ENCODE peak calls at places on chromosomes 13 and 19, in seven cellular contexts. Z, D, K, R, Y, U and X are unnamed samples.

GRCh38 chr13:23575632-23576031 is 5.4 kb downstream of the TNFRSF19 start:
- DNase-seq in D (no peak), Y (no peak), Z (no peak), R (no peak), K (no peak), U (no peak), X (no peak)

GRCh38 chr19:46426035-46426505 is 2.7 kb downstream of the PNMA8C start:
- DNase-seq in Y (no peak), K (no peak), U (peak; percentile 13), R (peak; percentile 26), Z (no peak), D (no peak), X (no peak)

GRCh38 chr13:40692946-40693345 is 26.5 kb upstream of the FOXO1 start:
- DNase-seq in R (no peak), Z (no peak), K (no peak), D (no peak), U (peak; percentile 13), Y (no peak), X (no peak)

GRCh38 chr19:39007096-39007495 is 25.3 kb downstream of the FBXO27 start:
- DNase-seq in Y (no peak), Z (no peak), R (no peak), K (no peak), U (no peak), D (no peak), X (no peak)

GRCh38 chr19:49338691-49339363 is 3.6 kb downstream of the CD37 start:
- DNase-seq in Y (peak; percentile 16), D (no peak), Z (peak; percentile 93), R (no peak), U (no peak), K (no peak), X (no peak)

GRCh38 chr13:37706041-37706440 is 107.5 kb upstream of the POSTN start:
- DNase-seq in Y (no peak), K (no peak), R (peak; percentile 23), Z (no peak), U (no peak), D (no peak), X (no peak)

GRCh38 chr13:73598021-73598712 is 536.0 kb downstream of the KLF12 start:
- DNase-seq in R (no peak), K (no peak), Z (no peak), U (peak; percentile 26), Y (no peak), D (no peak), X (no peak)

GRCh38 chr13:86585826-86586225 is 786.6 kb upstream of the SLITRK6 start:
- DNase-seq in R (no peak), D (no peak), U (peak; percentile 54), Z (no peak), K (no peak), Y (no peak), X (no peak)